ENCODE peak calls at places on chromosomes 3 and 15, in eight cellular contexts. X is HEK293T, O is non-pigmented ciliary epithelial cell, B is kidney epithelial cell, D is cardiac septum, A is activated gamma-delta T cell treated with Interleukin-2 at 50 U/mL for 16 hours, F is body of pancreas, P is esophagus muscularis mucosa. T is an unnamed sample.

GRCh38 chr3:107630779-107631178 is 108.0 kb downstream of the BBX start:
- DNase-seq in A (no peak), X (no peak), P (no peak), B (no peak), D (no peak), F (no peak), O (no peak), T (no peak)

GRCh38 chr3:189355481-189356201 is 183.9 kb downstream of the TPRG1 start:
- DNase-seq in F (no peak), X (no peak), D (no peak), B (peak; percentile 35), O (peak; percentile 40), P (no peak), A (peak; percentile 40), T (peak; percentile 80)

GRCh38 chr15:31468911-31469800 is 142.5 kb downstream of the KLF13 start:
- DNase-seq in O (no peak), X (no peak), A (no peak), D (peak; percentile 41), P (peak; percentile 84), F (no peak), B (no peak), T (no peak)

GRCh38 chr15:36777941-36778340 is 198.5 kb downstream of the CDIN1 start:
- DNase-seq in D (no peak), X (no peak), F (no peak), B (no peak), A (no peak), P (no peak), O (no peak), T (no peak)

GRCh38 chr15:86183765-86184491 is 104.3 kb downstream of the AGBL1 start:
- DNase-seq in X (no peak), O (no peak), F (no peak), D (no peak), B (no peak), A (no peak), P (no peak), T (no peak)

GRCh38 chr3:178705925-178706324 is 169.7 kb downstream of the KCNMB2 start:
- DNase-seq in A (no peak), O (peak; percentile 9), F (no peak), B (no peak), P (no peak), D (no peak), X (no peak), T (no peak)

GRCh38 chr15:40768492-40769309 is 1.1 kb upstream of the C15orf62 start:
- DNase-seq in P (no peak), A (no peak), X (no peak), D (no peak), F (no peak), B (no peak), O (no peak), T (no peak)

GRCh38 chr3:48716508-48716981 is 476 bp downstream of the IP6K2 start:
- DNase-seq in O (no peak), B (no peak), X (no peak), F (peak; percentile 18), A (peak; percentile 7), D (no peak), P (no peak), T (no peak)

GRCh38 chr3:23206371-23206770 is 3.2 kb downstream of the UBE2E2 start:
- DNase-seq in D (no peak), X (no peak), F (no peak), P (no peak), O (no peak), B (no peak), A (no peak), T (no peak)

GRCh38 chr3:66858656-66859381 is 139.3 kb upstream of the KBTBD8 start:
- DNase-seq in X (no peak), A (no peak), F (no peak), B (no peak), D (no peak), O (no peak), P (no peak), T (peak; percentile 68)

GRCh38 chr15:69524850-69525249 is 72.2 kb downstream of the RPLP1 start:
- DNase-seq in O (no peak), D (no peak), A (no peak), P (no peak), B (no peak), X (no peak), F (no peak), T (no peak)

GRCh38 chr3:172139528-172140276 is 100.3 kb downstream of the FNDC3B start:
- DNase-seq in F (no peak), D (no peak), A (no peak), X (no peak), P (no peak), B (no peak), O (no peak), T (no peak)

GRCh38 chr3:169297214-169297613 is 366.3 kb downstream of the MECOM start:
- DNase-seq in O (no peak), F (no peak), B (no peak), A (no peak), X (no peak), D (no peak), P (no peak), T (no peak)

GRCh38 chr15:33126559-33127290 is 67.8 kb downstream of the FMN1 start:
- DNase-seq in O (peak; percentile 82), D (peak; percentile 78), P (no peak), B (peak; percentile 88), F (peak; percentile 50), A (peak; percentile 79), X (peak; percentile 73), T (peak; percentile 49)

GRCh38 chr3:184737641-184738518 is 26.0 kb upstream of the MAGEF1 start:
- DNase-seq in O (peak; percentile 20), B (no peak), P (no peak), A (no peak), F (no peak), X (no peak), D (peak; percentile 69), T (no peak)

GRCh38 chr3:115839246-115839645 is 215.9 kb downstream of the GAP43 start:
- DNase-seq in X (no peak), B (no peak), A (no peak), D (no peak), F (no peak), O (no peak), P (no peak), T (no peak)

GRCh38 chr3:50450135-50450911 is 53.1 kb downstream of the CACNA2D2 start:
- DNase-seq in O (peak; percentile 15), P (peak; percentile 94), D (no peak), B (peak; percentile 21), X (no peak), F (peak; percentile 32), A (peak; percentile 63), T (no peak)

GRCh38 chr15:57758556-57758955 is 52.0 kb downstream of the POLR2M start:
- DNase-seq in D (no peak), P (no peak), A (no peak), B (no peak), F (no peak), O (no peak), X (no peak), T (no peak)

GRCh38 chr3:156761007-156761406 is 65.1 kb upstream of the LEKR1 start:
- DNase-seq in F (no peak), X (no peak), D (no peak), B (no peak), O (no peak), A (no peak), P (no peak), T (no peak)

GRCh38 chr3:16205156-16205870 is 30.8 kb downstream of the GALNT15 start:
- DNase-seq in P (no peak), A (no peak), F (no peak), D (no peak), O (no peak), B (peak; percentile 77), X (no peak), T (no peak)

GRCh38 chr3:186983372-186984058 is 53.2 kb downstream of the ST6GAL1 start:
- DNase-seq in A (no peak), F (no peak), P (no peak), O (no peak), B (no peak), X (no peak), D (no peak), T (no peak)

GRCh38 chr3:5186854-5187151 is 704 bp upstream of the EDEM1 start:
- DNase-seq in D (no peak), P (no peak), X (peak; percentile 23), A (no peak), O (no peak), F (peak; percentile 26), B (no peak), T (no peak)

GRCh38 chr3:185549111-185549510 is 3.3 kb downstream of the LIPH start:
- DNase-seq in O (peak; percentile 95), D (peak; percentile 14), P (no peak), A (no peak), X (no peak), F (peak; percentile 45), B (peak; percentile 77), T (no peak)

GRCh38 chr15:76986743-76987142 is 8.2 kb upstream of the PSTPIP1 start:
- DNase-seq in F (no peak), D (peak; percentile 50), X (no peak), A (no peak), O (no peak), B (no peak), P (no peak), T (no peak)

GRCh38 chr3:40258555-40258954 is 51.0 kb upstream of the EIF1B start:
- DNase-seq in D (no peak), X (no peak), O (no peak), P (no peak), F (no peak), B (no peak), A (no peak), T (peak; percentile 12)

T was measured in ELF-1.